ENCODE peak calls at places on chromosomes 1 and 21, in ten cellular contexts. P is testis, R is mammary epithelial cell, A is A549, F is stomach, B is adrenal gland, J is SJSA1, O is mesenchymal stem cell, H is neuronal stem cell, Z is aorta. D is an unnamed sample.

GRCh38 chr1:183472488-183473285 is at the start of gene SMG7:
- DNase-seq in P (peak), R (peak), A (no peak), F (peak), B (no peak), J (peak), O (peak), H (no peak), Z (peak), D (no peak)

GRCh38 chr1:89907669-89908293 is 86.9 kb downstream of the LRRC8D start:
- DNase-seq in P (no peak), R (peak), A (peak), F (no peak), B (no peak), J (peak), O (peak), H (no peak), Z (no peak), D (peak)

GRCh38 chr1:46617108-46617694 is 590 bp upstream of the MOB3C start:
- DNase-seq in P (no peak), R (no peak), A (no peak), F (no peak), B (no peak), J (no peak), O (no peak), H (no peak), Z (no peak), D (no peak)

GRCh38 chr1:119321661-119322419 is 46.7 kb upstream of the HAO2 start:
- DNase-seq in P (no peak), R (no peak), A (no peak), F (no peak), B (no peak), J (no peak), O (no peak), H (no peak), Z (no peak), D (no peak)

GRCh38 chr1:217026506-217026905 is 303.3 kb upstream of the ESRRG start:
- DNase-seq in P (no peak), R (peak), A (no peak), F (no peak), B (no peak), J (no peak), O (no peak), H (no peak), Z (no peak), D (no peak)

GRCh38 chr1:31587720-31588423 is 11.6 kb downstream of the TINAGL1 start:
- DNase-seq in P (peak), R (no peak), A (peak), F (peak), B (peak), J (peak), O (peak), H (peak), Z (peak), D (no peak)

GRCh38 chr21:46325073-46325912 is 1.3 kb downstream of the PCNT start:
- DNase-seq in P (peak), R (peak), A (peak), F (peak), B (peak), J (peak), O (peak), H (peak), Z (peak), D (no peak)

GRCh38 chr1:186094170-186094569 is 280.9 kb downstream of the TPR start:
- DNase-seq in P (no peak), R (no peak), A (no peak), F (no peak), B (no peak), J (peak), O (peak), H (no peak), Z (no peak), D (no peak)

GRCh38 chr1:181416268-181416855 is 67.0 kb upstream of the CACNA1E start:
- DNase-seq in P (peak), R (no peak), A (no peak), F (no peak), B (no peak), J (no peak), O (no peak), H (no peak), Z (no peak), D (no peak)

GRCh38 chr1:61004269-61005003 is 77.9 kb upstream of the NFIA start:
- DNase-seq in P (no peak), R (peak), A (no peak), F (no peak), B (no peak), J (no peak), O (no peak), H (no peak), Z (no peak), D (no peak)

GRCh38 chr1:6148497-6149241 is 31.5 kb downstream of the CHD5 start:
- DNase-seq in P (peak), R (peak), A (peak), F (peak), B (peak), J (no peak), O (peak), H (peak), Z (no peak), D (no peak)

DNA sequence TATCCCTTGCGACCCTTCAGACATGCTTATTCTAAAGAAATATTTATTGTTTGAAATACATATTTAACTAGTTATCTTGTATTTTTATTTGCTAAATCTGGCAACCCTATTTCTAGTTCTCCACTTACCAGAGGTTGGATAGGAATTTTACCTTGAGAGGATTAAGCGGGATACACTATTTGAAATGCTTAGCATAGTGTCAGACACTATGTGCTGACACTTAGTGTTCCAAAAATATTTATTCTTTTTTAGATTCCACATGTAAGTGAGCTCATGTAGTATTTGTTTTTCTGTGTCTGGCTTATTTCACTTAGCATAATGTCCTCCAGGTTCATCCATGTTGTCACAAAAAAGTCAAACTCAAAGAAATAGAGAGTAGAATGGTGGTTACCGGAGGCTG is 78.7 kb downstream of the NTMT2 start:
- DNase-seq in P (no peak), R (no peak), A (no peak), F (no peak), B (no peak), J (no peak), O (no peak), H (no peak), Z (no peak), D (no peak)
- H3K27ac ChIP-seq in P (no peak), R (no peak), A (no peak), F (no peak), B (no peak), J (no peak), O (no peak), H (no peak), Z (no peak), D (no peak)

DNA sequence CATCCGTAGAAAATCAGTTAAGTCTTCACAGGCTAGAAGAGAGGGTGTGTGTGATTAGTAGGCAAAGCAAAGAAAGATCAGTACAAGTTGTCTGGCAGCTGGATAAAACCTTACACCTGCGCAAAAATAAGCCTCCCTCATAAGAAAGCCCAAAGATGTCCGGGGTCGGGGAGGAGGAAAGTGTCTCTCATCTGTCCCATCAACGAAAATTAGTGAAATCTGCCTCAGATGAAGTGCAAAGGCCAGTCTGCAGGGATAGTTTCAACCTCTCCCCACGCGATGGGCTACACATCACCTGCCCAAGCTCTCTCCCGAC is 333.9 kb downstream of the SRGAP2C start:
- DNase-seq in P (no peak), R (no peak), A (no peak), F (no peak), B (no peak), J (no peak), O (no peak), H (no peak), Z (no peak), D (no peak)
- H3K27ac ChIP-seq in P (no peak), R (no peak), A (peak), F (peak), B (no peak), J (no peak), O (no peak), H (peak), Z (no peak), D (no peak)

GRCh38 chr1:44721521-44722361 is 9.2 kb downstream of the RNU5D-1 start:
- DNase-seq in P (peak), R (peak), A (peak), F (peak), B (peak), J (peak), O (peak), H (no peak), Z (no peak), D (no peak)
- H3K27ac ChIP-seq in P (peak), R (peak), A (peak), F (peak), B (peak), J (peak), O (peak), H (no peak), Z (no peak), D (peak)

DNA sequence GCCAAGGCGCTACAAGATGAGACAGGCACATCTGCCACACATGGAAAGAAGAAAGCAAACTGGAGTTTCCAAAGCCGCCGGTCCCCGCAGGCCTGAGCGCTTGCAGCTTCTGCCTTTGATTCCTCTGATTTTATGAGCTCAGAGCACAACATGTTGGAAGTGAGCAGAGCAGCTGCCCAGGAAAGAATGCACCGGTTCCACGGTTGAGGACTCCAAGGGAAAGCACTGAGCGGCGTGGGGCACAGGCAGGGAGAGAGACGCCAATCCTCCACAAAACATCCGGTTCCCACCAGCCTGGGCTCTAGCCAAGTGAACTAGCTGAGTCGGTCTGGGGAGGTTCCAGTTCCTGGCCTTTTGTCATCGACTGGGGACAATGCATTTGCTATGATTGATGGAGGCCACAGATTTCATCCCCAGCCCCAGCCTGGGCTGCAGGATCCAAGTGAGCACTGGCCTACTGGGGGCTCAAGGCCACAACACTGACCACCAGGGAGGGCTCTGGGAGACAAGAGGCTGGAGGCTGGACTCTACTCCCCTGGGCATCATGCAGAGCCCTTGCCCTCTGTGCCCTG is 253.1 kb upstream of the IRF2BP2 start:
- DNase-seq in P (peak), R (peak), A (no peak), F (peak), B (peak), J (peak), O (no peak), H (no peak), Z (peak), D (no peak)
- H3K27ac ChIP-seq in P (peak), R (peak), A (no peak), F (peak), B (peak), J (peak), O (peak), H (no peak), Z (peak), D (peak)

DNA sequence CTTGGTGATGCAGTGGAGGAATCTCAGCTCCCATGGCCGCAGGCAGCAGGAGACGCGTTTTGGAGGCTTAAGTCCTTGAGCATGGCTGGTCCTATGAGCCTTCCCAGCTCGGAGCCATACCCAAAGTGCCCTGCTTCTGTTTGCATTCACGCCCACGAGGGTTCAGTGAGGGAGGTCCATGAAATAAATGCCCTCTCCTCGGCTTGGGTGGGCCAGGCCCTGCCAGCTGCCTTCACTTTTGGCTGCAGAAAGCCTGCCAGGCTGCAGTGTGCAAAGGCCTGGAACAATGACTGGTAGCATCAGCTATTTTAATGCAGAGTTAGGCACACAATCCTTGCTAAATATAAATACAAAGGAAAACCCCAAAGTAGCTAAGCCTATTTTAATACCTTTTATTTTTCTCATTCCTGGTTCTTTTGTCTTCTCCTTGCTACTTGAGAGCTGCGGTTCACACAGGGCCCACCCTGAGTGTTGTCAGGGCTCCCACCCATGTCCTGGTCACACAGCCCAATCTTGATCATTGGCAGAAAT is 49.4 kb downstream of the H3-3A start:
- DNase-seq in P (no peak), R (no peak), A (no peak), F (no peak), B (no peak), J (peak), O (no peak), H (no peak), Z (no peak), D (no peak)
- H3K27ac ChIP-seq in P (no peak), R (no peak), A (no peak), F (peak), B (no peak), J (peak), O (no peak), H (no peak), Z (peak), D (no peak)

DNA sequence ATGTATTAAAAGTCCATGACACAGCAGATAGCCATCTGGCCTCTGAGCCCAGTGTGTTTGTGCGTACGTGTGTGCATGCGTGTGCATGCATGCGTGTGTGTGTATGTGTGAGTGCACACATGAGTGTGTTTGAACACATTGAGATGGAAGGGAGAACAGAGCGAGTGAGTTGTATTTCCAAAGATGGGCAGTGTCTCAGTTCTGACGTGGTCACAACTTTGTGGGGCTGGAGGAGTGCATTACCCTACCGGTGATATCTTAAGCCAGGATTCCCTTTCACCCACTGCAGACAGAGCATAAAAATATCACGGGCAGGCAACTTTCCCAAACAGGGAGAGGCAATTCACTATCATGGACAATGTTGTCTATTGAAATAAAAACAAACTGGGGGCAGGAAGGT is 27.8 kb downstream of the IRF2BP2 start:
- DNase-seq in P (no peak), R (no peak), A (no peak), F (no peak), B (no peak), J (no peak), O (no peak), H (no peak), Z (no peak), D (peak)
- H3K27ac ChIP-seq in P (no peak), R (no peak), A (no peak), F (peak), B (no peak), J (no peak), O (no peak), H (no peak), Z (peak), D (peak)

DNA sequence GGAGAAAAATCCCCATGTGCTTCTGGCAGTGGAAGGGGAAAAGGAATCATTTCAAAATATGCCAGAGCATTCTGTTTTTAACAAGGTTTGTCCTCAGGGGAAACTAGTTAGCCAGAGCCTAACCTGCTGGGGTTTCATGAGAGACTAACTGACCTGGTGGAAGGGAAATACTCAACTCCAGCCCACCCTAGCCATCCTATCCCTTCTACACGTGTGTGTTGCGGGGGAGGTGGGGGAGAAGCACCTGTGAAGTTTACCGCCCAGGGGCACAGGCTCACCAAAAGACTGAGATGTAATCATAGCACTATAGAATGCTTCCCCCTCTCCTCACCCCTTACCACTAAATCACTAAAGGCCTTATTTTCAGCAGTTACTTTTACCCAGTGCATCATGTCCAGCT is 139.5 kb downstream of the GRIK3 start:
- DNase-seq in P (no peak), R (no peak), A (no peak), F (no peak), B (no peak), J (no peak), O (no peak), H (no peak), Z (no peak), D (peak)
- H3K27ac ChIP-seq in P (no peak), R (no peak), A (no peak), F (no peak), B (no peak), J (no peak), O (no peak), H (no peak), Z (no peak), D (no peak)

GRCh38 chr1:53085405-53085804 is 23.4 kb downstream of the PODN start:
- DNase-seq in P (no peak), R (no peak), A (no peak), F (no peak), B (no peak), J (no peak), O (no peak), H (no peak), Z (no peak), D (no peak)

GRCh38 chr1:53082826-53083225 is 20.8 kb downstream of the PODN start:
- DNase-seq in P (no peak), R (no peak), A (no peak), F (no peak), B (no peak), J (no peak), O (no peak), H (no peak), Z (no peak), D (no peak)

GRCh38 chr1:53084589-53084971 is 22.6 kb downstream of the PODN start:
- DNase-seq in P (no peak), R (no peak), A (no peak), F (no peak), B (no peak), J (no peak), O (no peak), H (no peak), Z (no peak), D (no peak)

GRCh38 chr1:53081384-53082066 is 19.5 kb downstream of the PODN start:
- DNase-seq in P (no peak), R (no peak), A (no peak), F (no peak), B (no peak), J (no peak), O (no peak), H (no peak), Z (peak), D (no peak)

GRCh38 chr1:53083636-53084588 is 21.9 kb downstream of the PODN start:
- DNase-seq in P (no peak), R (no peak), A (no peak), F (no peak), B (no peak), J (no peak), O (no peak), H (no peak), Z (no peak), D (no peak)
- H3K27ac ChIP-seq in P (no peak), R (no peak), A (no peak), F (no peak), B (no peak), J (no peak), O (no peak), H (no peak), Z (no peak), D (peak)

GRCh38 chr1:76291737-76292136 is 217.2 kb downstream of the ST6GALNAC3 start:
- DNase-seq in P (no peak), R (no peak), A (no peak), F (no peak), B (no peak), J (no peak), O (no peak), H (no peak), Z (no peak), D (no peak)

GRCh38 chr1:76293831-76294230 is 219.3 kb downstream of the ST6GALNAC3 start:
- DNase-seq in P (no peak), R (no peak), A (no peak), F (no peak), B (no peak), J (no peak), O (no peak), H (no peak), Z (no peak), D (no peak)

GRCh38 chr1:76291186-76291585 is 216.6 kb downstream of the ST6GALNAC3 start:
- DNase-seq in P (no peak), R (no peak), A (no peak), F (no peak), B (no peak), J (no peak), O (no peak), H (no peak), Z (no peak), D (no peak)

GRCh38 chr1:76292418-76293184 is 218.1 kb downstream of the ST6GALNAC3 start:
- DNase-seq in P (no peak), R (no peak), A (no peak), F (no peak), B (no peak), J (no peak), O (no peak), H (no peak), Z (no peak), D (no peak)

GRCh38 chr1:76294470-76295194 is 220.1 kb downstream of the ST6GALNAC3 start:
- DNase-seq in P (no peak), R (no peak), A (no peak), F (no peak), B (no peak), J (no peak), O (no peak), H (no peak), Z (no peak), D (no peak)
- H3K27ac ChIP-seq in P (no peak), R (no peak), A (no peak), F (no peak), B (no peak), J (no peak), O (no peak), H (no peak), Z (no peak), D (no peak)